ENCODE peak calls at places on chromosome 3, in six cellular contexts. One of them, this sample, is unnamed.

GRCh38 chr3:63908776-63909175 is 3.4 kb downstream of the SCAANT1 start:
- DNase-seq in HFF-Myc: no peak
- DNase-seq in left ventricle myocardium inferior: no peak
- DNase-seq in heart left ventricle: no peak
- DNase-seq in cardiac muscle cell: no peak
- DNase-seq in AG04450: no peak
- DNase-seq in this sample: no peak

GRCh38 chr3:66469220-66469640 is 31.6 kb downstream of the LRIG1 start:
- DNase-seq in AG04450: no peak
- DNase-seq in left ventricle myocardium inferior: no peak
- DNase-seq in heart left ventricle: no peak
- DNase-seq in HFF-Myc: no peak
- DNase-seq in cardiac muscle cell: no peak
- DNase-seq in this sample: no peak

GRCh38 chr3:149902498-149903139 is 68.1 kb downstream of the PFN2 start:
- DNase-seq in heart left ventricle: no peak
- DNase-seq in HFF-Myc: no peak
- DNase-seq in left ventricle myocardium inferior: no peak
- DNase-seq in AG04450: no peak
- DNase-seq in cardiac muscle cell: no peak
- DNase-seq in this sample: no peak

GRCh38 chr3:43695443-43695842 is 4.7 kb downstream of the ABHD5 start:
- DNase-seq in heart left ventricle: no peak
- DNase-seq in left ventricle myocardium inferior: no peak
- DNase-seq in HFF-Myc: no peak
- DNase-seq in AG04450: peak; percentile 46
- DNase-seq in cardiac muscle cell: no peak
- DNase-seq in this sample: no peak

GRCh38 chr3:104396974-104397669 is 969.6 kb upstream of the ALCAM start:
- DNase-seq in HFF-Myc: no peak
- DNase-seq in left ventricle myocardium inferior: no peak
- DNase-seq in heart left ventricle: no peak
- DNase-seq in AG04450: no peak
- DNase-seq in cardiac muscle cell: no peak
- DNase-seq in this sample: no peak

GRCh38 chr3:24493951-24494615 is 567 bp downstream of the THRB start:
- DNase-seq in heart left ventricle: peak; percentile 93
- DNase-seq in left ventricle myocardium inferior: peak; percentile 83
- DNase-seq in cardiac muscle cell: peak; percentile 51
- DNase-seq in HFF-Myc: no peak
- DNase-seq in AG04450: no peak
- DNase-seq in this sample: peak; percentile 16

GRCh38 chr3:14047841-14048240 is 76.8 kb downstream of the CHCHD4 start:
- DNase-seq in heart left ventricle: no peak
- DNase-seq in cardiac muscle cell: no peak
- DNase-seq in AG04450: no peak
- DNase-seq in HFF-Myc: no peak
- DNase-seq in left ventricle myocardium inferior: no peak
- DNase-seq in this sample: no peak

GRCh38 chr3:133827684-133828083 is 22.1 kb downstream of the SRPRB start:
- DNase-seq in cardiac muscle cell: no peak
- DNase-seq in AG04450: no peak
- DNase-seq in HFF-Myc: no peak
- DNase-seq in left ventricle myocardium inferior: no peak
- DNase-seq in heart left ventricle: no peak
- DNase-seq in this sample: no peak

GRCh38 chr3:188789201-188789600 is 382.6 kb upstream of the TPRG1 start:
- DNase-seq in heart left ventricle: no peak
- DNase-seq in left ventricle myocardium inferior: no peak
- DNase-seq in HFF-Myc: no peak
- DNase-seq in cardiac muscle cell: no peak
- DNase-seq in AG04450: no peak
- DNase-seq in this sample: no peak

GRCh38 chr3:157523814-157524213 is 20.6 kb upstream of the VEPH1 start:
- DNase-seq in left ventricle myocardium inferior: no peak
- DNase-seq in heart left ventricle: no peak
- DNase-seq in AG04450: no peak
- DNase-seq in HFF-Myc: no peak
- DNase-seq in cardiac muscle cell: no peak
- DNase-seq in this sample: no peak

GRCh38 chr3:89059201-89059600 is 48.2 kb upstream of the EPHA3 start:
- DNase-seq in cardiac muscle cell: no peak
- DNase-seq in HFF-Myc: no peak
- DNase-seq in left ventricle myocardium inferior: no peak
- DNase-seq in AG04450: no peak
- DNase-seq in heart left ventricle: no peak
- DNase-seq in this sample: no peak

GRCh38 chr3:43870110-43870509 is 179.4 kb downstream of the ABHD5 start:
- DNase-seq in left ventricle myocardium inferior: no peak
- DNase-seq in heart left ventricle: no peak
- DNase-seq in HFF-Myc: peak; percentile 42
- DNase-seq in AG04450: peak; percentile 26
- DNase-seq in cardiac muscle cell: no peak
- DNase-seq in this sample: no peak

GRCh38 chr3:106542101-106542769 is 673.4 kb upstream of the CBLB start:
- DNase-seq in cardiac muscle cell: no peak
- DNase-seq in heart left ventricle: no peak
- DNase-seq in left ventricle myocardium inferior: no peak
- DNase-seq in AG04450: peak; percentile 15
- DNase-seq in HFF-Myc: no peak
- DNase-seq in this sample: no peak

GRCh38 chr3:81485444-81485865 is 276.0 kb downstream of the GBE1 start:
- DNase-seq in AG04450: peak; percentile 21
- DNase-seq in left ventricle myocardium inferior: no peak
- DNase-seq in heart left ventricle: no peak
- DNase-seq in HFF-Myc: no peak
- DNase-seq in cardiac muscle cell: no peak
- DNase-seq in this sample: no peak

GRCh38 chr3:147462856-147463255 is 53.7 kb downstream of the ZIC1 start:
- DNase-seq in heart left ventricle: no peak
- DNase-seq in HFF-Myc: no peak
- DNase-seq in AG04450: no peak
- DNase-seq in left ventricle myocardium inferior: no peak
- DNase-seq in cardiac muscle cell: no peak
- DNase-seq in this sample: no peak

GRCh38 chr3:119098620-119099222 is 47.2 kb upstream of the TEX55 start:
- DNase-seq in HFF-Myc: peak; percentile 6
- DNase-seq in heart left ventricle: no peak
- DNase-seq in cardiac muscle cell: peak; percentile 60
- DNase-seq in AG04450: peak; percentile 3
- DNase-seq in left ventricle myocardium inferior: no peak
- DNase-seq in this sample: peak; percentile 33

GRCh38 chr3:96354106-96354505 is 460.3 kb upstream of the EPHA6 start:
- DNase-seq in cardiac muscle cell: no peak
- DNase-seq in heart left ventricle: no peak
- DNase-seq in AG04450: no peak
- DNase-seq in HFF-Myc: no peak
- DNase-seq in left ventricle myocardium inferior: no peak
- DNase-seq in this sample: no peak

GRCh38 chr3:153640689-153641308 is 478.8 kb downstream of the RAP2B start:
- DNase-seq in HFF-Myc: no peak
- DNase-seq in left ventricle myocardium inferior: no peak
- DNase-seq in cardiac muscle cell: no peak
- DNase-seq in AG04450: no peak
- DNase-seq in heart left ventricle: no peak
- DNase-seq in this sample: no peak

GRCh38 chr3:177931346-177931745 is 604.9 kb upstream of the KCNMB2 start:
- DNase-seq in HFF-Myc: no peak
- DNase-seq in heart left ventricle: no peak
- DNase-seq in AG04450: no peak
- DNase-seq in cardiac muscle cell: no peak
- DNase-seq in left ventricle myocardium inferior: no peak
- DNase-seq in this sample: no peak

GRCh38 chr3:150583028-150583427 is 20.1 kb upstream of the SELENOT start:
- DNase-seq in heart left ventricle: no peak
- DNase-seq in cardiac muscle cell: no peak
- DNase-seq in AG04450: no peak
- DNase-seq in left ventricle myocardium inferior: no peak
- DNase-seq in HFF-Myc: no peak
- DNase-seq in this sample: no peak

GRCh38 chr3:183247190-183247589 is 5.9 kb upstream of the B3GNT5 start:
- DNase-seq in HFF-Myc: no peak
- DNase-seq in AG04450: no peak
- DNase-seq in heart left ventricle: no peak
- DNase-seq in left ventricle myocardium inferior: no peak
- DNase-seq in cardiac muscle cell: no peak
- DNase-seq in this sample: no peak

GRCh38 chr3:172512363-172512762 is 10.9 kb downstream of the TNFSF10 start:
- DNase-seq in AG04450: no peak
- DNase-seq in cardiac muscle cell: no peak
- DNase-seq in left ventricle myocardium inferior: peak; percentile 60
- DNase-seq in heart left ventricle: peak; percentile 72
- DNase-seq in HFF-Myc: no peak
- DNase-seq in this sample: no peak

GRCh38 chr3:12999147-13000140 is 73.8 kb downstream of the IQSEC1 start:
- DNase-seq in AG04450: no peak
- DNase-seq in left ventricle myocardium inferior: peak; percentile 87
- DNase-seq in HFF-Myc: no peak
- DNase-seq in cardiac muscle cell: no peak
- DNase-seq in heart left ventricle: peak; percentile 90
- DNase-seq in this sample: no peak

GRCh38 chr3:157921767-157922166 is 184.5 kb downstream of the SHOX2 start:
- DNase-seq in HFF-Myc: peak; percentile 15
- DNase-seq in AG04450: no peak
- DNase-seq in heart left ventricle: no peak
- DNase-seq in cardiac muscle cell: no peak
- DNase-seq in left ventricle myocardium inferior: no peak
- DNase-seq in this sample: no peak

GRCh38 chr3:9783954-9784353 is 8.3 kb downstream of the TADA3 start:
- DNase-seq in cardiac muscle cell: no peak
- DNase-seq in heart left ventricle: no peak
- DNase-seq in AG04450: no peak
- DNase-seq in HFF-Myc: no peak
- DNase-seq in left ventricle myocardium inferior: no peak
- DNase-seq in this sample: no peak

GRCh38 chr3:180804871-180805430 is 107.5 kb upstream of the FXR1 start:
- DNase-seq in HFF-Myc: no peak
- DNase-seq in AG04450: no peak
- DNase-seq in cardiac muscle cell: peak; percentile 83
- DNase-seq in heart left ventricle: peak; percentile 47
- DNase-seq in left ventricle myocardium inferior: no peak
- DNase-seq in this sample: peak; percentile 29

GRCh38 chr3:140219923-140220452 is 285.0 kb downstream of the CLSTN2 start:
- DNase-seq in cardiac muscle cell: no peak
- DNase-seq in AG04450: no peak
- DNase-seq in left ventricle myocardium inferior: no peak
- DNase-seq in heart left ventricle: no peak
- DNase-seq in HFF-Myc: no peak
- DNase-seq in this sample: no peak

GRCh38 chr3:33063651-33064051 is 33.3 kb downstream of the GLB1 start:
- DNase-seq in AG04450: no peak
- DNase-seq in heart left ventricle: no peak
- DNase-seq in left ventricle myocardium inferior: no peak
- DNase-seq in HFF-Myc: peak; percentile 72
- DNase-seq in cardiac muscle cell: no peak
- DNase-seq in this sample: no peak

GRCh38 chr3:127798716-127799115 is 23.6 kb downstream of the MGLL start:
- DNase-seq in left ventricle myocardium inferior: no peak
- DNase-seq in AG04450: no peak
- DNase-seq in heart left ventricle: no peak
- DNase-seq in cardiac muscle cell: no peak
- DNase-seq in HFF-Myc: no peak
- DNase-seq in this sample: no peak

DNA sequence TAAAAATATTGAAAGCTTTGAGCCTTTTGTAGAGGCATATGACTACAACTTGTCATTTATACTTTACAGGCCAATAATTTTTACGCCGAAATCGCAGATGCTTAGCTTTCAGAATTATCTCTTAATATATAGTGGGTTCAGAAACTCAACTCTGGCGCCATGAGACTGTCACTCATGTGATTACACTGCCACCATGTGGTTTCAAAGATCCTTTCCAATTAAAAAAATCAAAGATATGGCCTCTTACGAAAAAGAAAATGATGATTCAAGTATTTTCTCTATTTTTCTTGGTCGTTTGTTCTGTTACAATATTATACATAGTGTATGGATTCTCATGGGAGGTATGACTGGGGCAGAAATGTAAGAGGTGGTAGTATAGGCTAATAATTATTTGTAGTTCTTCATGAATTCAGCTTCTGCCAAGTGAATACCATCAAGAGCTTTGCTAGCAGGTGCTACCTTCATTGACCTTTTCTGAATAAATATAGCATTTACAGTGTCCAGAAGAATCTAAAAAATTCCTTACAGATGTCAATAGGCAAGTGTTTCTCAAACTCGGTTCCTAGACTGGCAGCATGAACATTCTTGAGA is 751.7 kb upstream of the GOLIM4 start:
- DNase-seq in left ventricle myocardium inferior: no peak
- DNase-seq in heart left ventricle: no peak
- DNase-seq in AG04450: peak; percentile 2
- DNase-seq in cardiac muscle cell: peak; percentile 55
- DNase-seq in HFF-Myc: peak; percentile 6
- DNase-seq in this sample: peak; percentile 16
- TF ChIP-seq CTCF in left ventricle myocardium inferior: peak; percentile 75
- TF ChIP-seq CTCF in heart left ventricle: peak; percentile 62
- TF ChIP-seq CTCF in AG04450: peak; percentile 74
- TF ChIP-seq CTCF in cardiac muscle cell: peak; percentile 51
- TF ChIP-seq CTCF in HFF-Myc: peak; percentile 36
- TF ChIP-seq CTCF in this sample: peak; percentile 87

GRCh38 chr3:124986153-124987143 is 51.9 kb upstream of the MUC13 start:
- DNase-seq in cardiac muscle cell: no peak
- DNase-seq in left ventricle myocardium inferior: no peak
- DNase-seq in AG04450: peak; percentile 69
- DNase-seq in heart left ventricle: no peak
- DNase-seq in HFF-Myc: peak; percentile 69
- DNase-seq in this sample: peak; percentile 16
- TF ChIP-seq CTCF in cardiac muscle cell: peak; percentile 49
- TF ChIP-seq CTCF in left ventricle myocardium inferior: peak; percentile 59
- TF ChIP-seq CTCF in AG04450: peak; percentile 52
- TF ChIP-seq CTCF in heart left ventricle: peak; percentile 16
- TF ChIP-seq CTCF in HFF-Myc: peak; percentile 71
- TF ChIP-seq CTCF in this sample: peak; percentile 66

GRCh38 chr3:23232879-23233278 is 29.8 kb downstream of the UBE2E2 start:
- DNase-seq in AG04450: no peak
- DNase-seq in heart left ventricle: no peak
- DNase-seq in left ventricle myocardium inferior: no peak
- DNase-seq in cardiac muscle cell: no peak
- DNase-seq in HFF-Myc: no peak
- DNase-seq in this sample: no peak
- TF ChIP-seq CTCF in AG04450: no peak
- TF ChIP-seq CTCF in heart left ventricle: no peak
- TF ChIP-seq CTCF in left ventricle myocardium inferior: no peak
- TF ChIP-seq CTCF in cardiac muscle cell: no peak
- TF ChIP-seq CTCF in HFF-Myc: no peak
- TF ChIP-seq CTCF in this sample: no peak

GRCh38 chr3:72919520-72919919 is 31.7 kb downstream of the GXYLT2 start:
- DNase-seq in HFF-Myc: no peak
- DNase-seq in cardiac muscle cell: no peak
- DNase-seq in left ventricle myocardium inferior: no peak
- DNase-seq in heart left ventricle: no peak
- DNase-seq in AG04450: no peak
- DNase-seq in this sample: no peak

DNA sequence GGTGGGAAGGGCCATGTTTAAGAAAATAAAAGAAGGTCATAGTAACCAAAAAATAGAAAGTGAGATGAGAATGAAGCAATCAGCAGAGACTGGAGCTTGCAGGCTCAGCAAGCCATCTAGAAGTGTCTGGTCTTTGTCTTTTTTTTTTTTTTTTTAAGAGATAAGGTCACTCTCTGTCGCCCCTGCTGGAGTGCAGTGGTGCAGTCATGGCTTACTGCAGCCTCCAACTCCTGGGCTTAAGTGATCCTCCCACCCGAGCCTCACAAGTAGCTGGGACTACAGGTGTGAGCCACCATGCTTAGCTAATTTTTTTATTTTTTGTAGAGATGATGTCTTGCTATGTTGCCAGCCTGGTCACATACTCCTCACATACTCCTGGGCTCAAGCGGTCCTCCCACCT is 36.2 kb downstream of the GXYLT2 start:
- DNase-seq in cardiac muscle cell: no peak
- DNase-seq in AG04450: no peak
- DNase-seq in heart left ventricle: no peak
- DNase-seq in HFF-Myc: no peak
- DNase-seq in left ventricle myocardium inferior: no peak
- DNase-seq in this sample: no peak
- TF ChIP-seq CTCF in cardiac muscle cell: peak; percentile 17
- TF ChIP-seq CTCF in AG04450: no peak
- TF ChIP-seq CTCF in heart left ventricle: no peak
- TF ChIP-seq CTCF in HFF-Myc: peak; percentile 17
- TF ChIP-seq CTCF in left ventricle myocardium inferior: no peak
- TF ChIP-seq CTCF in this sample: peak; percentile 43